ENCODE peak calls at places on chromosomes 3 and 15, in five cellular contexts. V is CD8-positive, alpha-beta memory T cell; O is AG04450; U is lower leg skin; P is tibial nerve. M is an unnamed sample.
A peak's percentile ranks its signal among the peaks of the same experiment; 100 is the strongest.

GRCh38 chr3:16101295-16102186 is 72.9 kb upstream of the GALNT15 start:
- DNase-seq in V (no peak), P (no peak), U (peak; percentile 32), O (no peak), M (no peak)

GRCh38 chr15:91871797-91872196 is 18.3 kb downstream of the SLCO3A1 start:
- DNase-seq in U (no peak), V (no peak), P (no peak), O (no peak), M (no peak)

GRCh38 chr3:189229421-189229820 is 57.6 kb downstream of the TPRG1 start:
- DNase-seq in V (no peak), O (no peak), U (no peak), P (no peak), M (no peak)

GRCh38 chr3:189233225-189233858 is 61.6 kb downstream of the TPRG1 start:
- DNase-seq in O (peak; percentile 23), U (peak; percentile 63), P (peak; percentile 71), V (no peak), M (peak; percentile 44)

GRCh38 chr3:37862712-37863551 is 1.3 kb downstream of the CTDSPL start:
- DNase-seq in V (no peak), O (no peak), P (peak; percentile 55), U (no peak), M (no peak)

GRCh38 chr15:63945005-63945788 is 101.1 kb downstream of the DAPK2 start:
- DNase-seq in P (peak; percentile 76), O (no peak), V (peak; percentile 46), U (peak; percentile 51), M (peak; percentile 89)

GRCh38 chr3:194518652-194519051 is 31.9 kb upstream of the ATP13A3 start:
- DNase-seq in P (no peak), O (no peak), U (no peak), V (no peak), M (no peak)

GRCh38 chr15:83604549-83604948 is 49.4 kb upstream of the ADAMTSL3 start:
- DNase-seq in O (no peak), P (no peak), V (no peak), U (no peak), M (no peak)

GRCh38 chr3:148789156-148789555 is 38.5 kb upstream of the CPB1 start:
- DNase-seq in P (peak; percentile 20), V (no peak), O (no peak), U (no peak), M (no peak)

GRCh38 chr3:195165790-195166189 is 105.2 kb downstream of the XXYLT1 start:
- DNase-seq in P (no peak), O (no peak), U (no peak), V (no peak), M (no peak)

GRCh38 chr15:66684136-66684681 is 17.8 kb upstream of the SMAD6 start:
- DNase-seq in O (no peak), V (no peak), P (no peak), U (no peak), M (no peak)

GRCh38 chr3:44988073-44988472 is 12.0 kb downstream of the EXOSC7 start:
- DNase-seq in P (peak; percentile 30), U (no peak), O (no peak), V (no peak), M (no peak)

GRCh38 chr3:108806316-108806715 is 16.3 kb upstream of the TRAT1 start:
- DNase-seq in O (no peak), V (peak; percentile 82), U (no peak), P (no peak), M (no peak)

GRCh38 chr3:108022316-108023150 is 68.3 kb downstream of the CD47 start:
- DNase-seq in V (no peak), O (no peak), U (no peak), P (no peak), M (no peak)

GRCh38 chr15:27027229-27027628 is 56.2 kb downstream of the GABRG3 start:
- DNase-seq in V (no peak), O (no peak), U (no peak), P (no peak), M (no peak)

GRCh38 chr3:100726706-100727105 is 17.4 kb downstream of the TFG start:
- DNase-seq in V (no peak), U (no peak), P (no peak), O (no peak), M (no peak)

GRCh38 chr3:72559377-72559776 is 288.9 kb downstream of the SHQ1 start:
- DNase-seq in O (no peak), U (no peak), P (no peak), V (no peak), M (no peak)

GRCh38 chr3:168273917-168274316 is 178.2 kb upstream of the GOLIM4 start:
- DNase-seq in O (no peak), U (no peak), P (no peak), V (no peak), M (no peak)

GRCh38 chr3:17551333-17551732 is 191.1 kb downstream of the TBC1D5 start:
- DNase-seq in O (no peak), U (no peak), P (no peak), V (no peak), M (no peak)

GRCh38 chr3:127822166-127822835 is at the start of gene MGLL:
- DNase-seq in O (no peak), V (no peak), U (no peak), P (no peak), M (no peak)

GRCh38 chr3:59127071-59127470 is 77.2 kb upstream of the CFAP20DC start:
- DNase-seq in U (no peak), P (no peak), O (peak; percentile 29), V (no peak), M (no peak)

GRCh38 chr3:76044601-76045600 is 259.6 kb upstream of the ZNF717 start:
- DNase-seq in P (peak; percentile 26), U (no peak), O (no peak), V (no peak), M (peak; percentile 30)

GRCh38 chr3:39288300-39288808 is 8.5 kb upstream of the CX3CR1 start:
- DNase-seq in P (peak; percentile 72), V (peak; percentile 79), U (peak; percentile 70), O (peak; percentile 46), M (peak; percentile 79)

GRCh38 chr3:244041-244440 is 47.5 kb downstream of the CHL1 start:
- DNase-seq in O (peak; percentile 74), U (no peak), V (no peak), P (no peak), M (no peak)

GRCh38 chr15:66995257-66995656 is 70.1 kb upstream of the SMAD3 start:
- DNase-seq in P (no peak), O (no peak), U (no peak), V (no peak), M (no peak)

GRCh38 chr15:73857193-73857920 is 16.0 kb upstream of the TBC1D21 start:
- DNase-seq in V (no peak), O (no peak), P (no peak), U (no peak), M (no peak)

GRCh38 chr15:61480863-61481262 is 251.8 kb upstream of the RORA start:
- DNase-seq in O (no peak), U (no peak), V (no peak), P (no peak), M (no peak)

GRCh38 chr15:74730619-74731316 is 5.4 kb upstream of the CYP1A1 start:
- DNase-seq in O (no peak), P (no peak), V (no peak), U (no peak), M (no peak)

GRCh38 chr3:100256724-100257123 is 4.1 kb upstream of the TBC1D23 start:
- DNase-seq in O (no peak), P (no peak), U (no peak), V (no peak), M (no peak)

GRCh38 chr3:192063570-192063969 is 602.6 kb downstream of the PYDC2 start:
- DNase-seq in V (no peak), O (no peak), U (no peak), P (no peak), M (peak; percentile 34)
- H3K4me3 ChIP-seq in V (no peak overlapping the region), O (no peak overlapping the region), U (no peak overlapping the region), P (no peak overlapping the region), M (no peak overlapping the region)

DNA sequence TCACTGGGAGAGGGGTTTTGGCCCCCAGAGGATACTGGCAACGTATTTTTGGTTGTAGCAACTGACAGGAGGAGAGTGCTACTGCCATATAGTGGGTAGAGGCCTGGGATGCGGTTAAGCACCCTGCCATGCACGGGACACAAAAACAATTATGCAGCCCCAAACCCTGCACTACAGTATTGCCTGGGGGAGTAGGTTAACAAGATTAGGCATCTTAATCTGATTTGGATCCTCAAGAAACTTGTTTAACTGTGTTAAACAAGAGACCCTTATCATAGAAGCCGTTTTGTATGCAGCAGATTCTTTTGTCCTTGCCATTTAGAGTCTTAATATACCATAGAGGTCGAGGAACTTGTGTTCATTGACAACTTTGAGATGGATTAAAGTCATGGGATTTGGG is 3.4 kb downstream of the PHLDB2 start:
- DNase-seq in P (no peak), V (no peak), U (no peak), O (no peak), M (no peak)
- H3K4me3 ChIP-seq in P (no peak overlapping the region), V (no peak overlapping the region), U (no peak overlapping the region), O (no peak overlapping the region), M (no peak overlapping the region)

GRCh38 chr3:14425574-14426304 is 23.3 kb downstream of the SLC6A6 start:
- DNase-seq in V (peak; percentile 68), O (no peak), U (no peak), P (no peak), M (no peak)

GRCh38 chr3:14423963-14424362 is 21.6 kb downstream of the SLC6A6 start:
- DNase-seq in V (no peak), U (no peak), P (no peak), O (no peak), M (no peak)

GRCh38 chr3:14428087-14429067 is 26.0 kb downstream of the SLC6A6 start:
- DNase-seq in V (no peak), O (no peak), P (no peak), U (no peak), M (no peak)

GRCh38 chr3:14424711-14425573 is 22.5 kb downstream of the SLC6A6 start:
- DNase-seq in P (no peak), U (no peak), O (no peak), V (peak; percentile 74), M (peak; percentile 64)

DNA sequence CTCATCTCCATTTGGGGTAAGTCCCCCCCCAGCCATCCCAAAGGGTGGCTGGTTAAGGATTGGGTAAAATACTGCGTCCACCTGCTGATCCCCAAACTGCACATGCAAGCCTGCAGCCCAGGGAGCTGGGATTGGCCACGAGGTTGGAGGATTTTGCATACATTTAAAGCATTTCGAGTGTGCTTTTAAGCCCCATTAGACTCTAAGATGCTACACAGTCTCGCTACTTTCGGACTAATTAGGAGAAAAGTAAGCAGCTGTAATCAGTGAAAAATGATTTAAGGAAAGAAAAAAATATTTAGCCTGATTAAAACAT is 23.9 kb downstream of the SLC6A6 start:
- DNase-seq in V (no peak), U (no peak), O (no peak), P (no peak), M (no peak)
- H3K4me3 ChIP-seq in V (no peak overlapping the region), U (no peak overlapping the region), O (no peak overlapping the region), P (no peak overlapping the region), M (no peak overlapping the region)

GRCh38 chr3:192409838-192410683 is 317.3 kb downstream of the FGF12 start:
- DNase-seq in V (no peak), U (no peak), P (no peak), O (no peak), M (no peak)

GRCh38 chr3:192408007-192408655 is 319.2 kb downstream of the FGF12 start:
- DNase-seq in O (no peak), P (no peak), U (no peak), V (no peak), M (peak; percentile 70)

GRCh38 chr3:192409203-192409837 is 318.0 kb downstream of the FGF12 start:
- DNase-seq in U (no peak), P (no peak), O (no peak), V (no peak), M (no peak)

GRCh38 chr3:192410684-192410960 is 316.7 kb downstream of the FGF12 start:
- DNase-seq in O (no peak), V (no peak), P (no peak), U (no peak), M (no peak)

GRCh38 chr3:192408721-192409151 is 318.6 kb downstream of the FGF12 start:
- DNase-seq in O (no peak), P (no peak), V (no peak), U (no peak), M (peak; percentile 48)
- H3K4me3 ChIP-seq in O (no peak overlapping the region), P (peak overlapping the region; percentile 35), V (no peak overlapping the region), U (no peak overlapping the region), M (peak overlapping the region; percentile 37)